ENCODE peak calls at places on chromosomes 13 and 19, in five cellular contexts. V is mesothelial cell of epicardium, N is NB4, Y is pancreas, G is GM12865. A is an unnamed sample.
A peak's percentile ranks its signal among the peaks of the same experiment; 100 is the strongest.

GRCh38 chr19:31553112-31553843 is 204.0 kb upstream of the TSHZ3 start:
- DNase-seq in Y (no peak), V (no peak), N (no peak), G (no peak), A (no peak)

GRCh38 chr13:46962286-46962941 is 65.6 kb upstream of the HTR2A start:
- DNase-seq in V (no peak), Y (no peak), N (peak; percentile 34), G (peak; percentile 40), A (peak; percentile 42)

GRCh38 chr19:43667524-43668405 is 2.2 kb downstream of the PLAUR start:
- DNase-seq in G (no peak), N (no peak), V (peak; percentile 98), Y (no peak), A (no peak)

GRCh38 chr13:111872475-111873150 is 194.3 kb upstream of the SOX1 start:
- DNase-seq in V (no peak), Y (no peak), N (no peak), G (no peak), A (no peak)

GRCh38 chr13:108902557-108903155 is 273.2 kb downstream of the MYO16 start:
- DNase-seq in N (no peak), G (no peak), V (no peak), Y (no peak), A (no peak)

GRCh38 chr19:52922841-52923781 is at the start of gene ZNF888:
- DNase-seq in N (peak; percentile 92), V (peak; percentile 87), G (peak; percentile 93), Y (peak; percentile 92), A (peak; percentile 90)

GRCh38 chr19:791605-792360 is 5.5 kb upstream of the PTBP1 start:
- DNase-seq in G (no peak), N (peak; percentile 77), Y (no peak), V (no peak), A (no peak)

GRCh38 chr13:84844473-84844872 is 954.7 kb downstream of the SLITRK6 start:
- DNase-seq in Y (no peak), V (no peak), G (no peak), N (peak; percentile 23), A (peak; percentile 3)

GRCh38 chr19:18774782-18775444 is 16.2 kb downstream of the COMP start:
- DNase-seq in N (no peak), Y (no peak), V (no peak), G (no peak), A (no peak)

GRCh38 chr19:41225238-41226052 is 6.4 kb downstream of the AXL start:
- DNase-seq in G (no peak), V (no peak), Y (peak; percentile 34), N (peak; percentile 85), A (no peak)

GRCh38 chr19:45440873-45441654 is 17.3 kb upstream of the ERCC1 start:
- DNase-seq in Y (no peak), G (no peak), V (no peak), N (peak; percentile 21), A (no peak)

GRCh38 chr13:37621811-37622361 is 23.3 kb upstream of the POSTN start:
- DNase-seq in Y (no peak), V (no peak), G (no peak), N (no peak), A (no peak)

GRCh38 chr19:13298565-13299481 is 148.6 kb downstream of the IER2 start:
- DNase-seq in N (no peak), G (no peak), V (no peak), Y (no peak), A (no peak)

GRCh38 chr13:41973247-41973741 is 12.4 kb upstream of the VWA8 start:
- DNase-seq in V (no peak), Y (no peak), G (no peak), N (no peak), A (no peak)

GRCh38 chr13:113162783-113163685 is 4.6 kb downstream of the PROZ start:
- DNase-seq in G (no peak), N (no peak), Y (no peak), V (no peak), A (no peak)

GRCh38 chr19:11963566-11964355 is 1.1 kb upstream of the ZNF763 start:
- DNase-seq in Y (peak; percentile 72), V (peak; percentile 53), G (peak; percentile 82), N (peak; percentile 84), A (peak; percentile 66)

GRCh38 chr13:30659980-30660379 is 42.3 kb downstream of the USPL1 start:
- DNase-seq in N (peak; percentile 86), Y (no peak), V (no peak), G (no peak), A (no peak)

GRCh38 chr19:24033962-24034342 is 53.0 kb upstream of the ZNF254 start:
- DNase-seq in G (peak; percentile 56), Y (peak; percentile 41), N (peak; percentile 77), V (no peak), A (peak; percentile 48)

GRCh38 chr13:113976711-113977684 is 3.1 kb upstream of the C13orf46 start:
- DNase-seq in V (peak; percentile 12), N (no peak), G (no peak), Y (no peak), A (no peak)

GRCh38 chr19:40134866-40135265 is 44.1 kb upstream of the ZNF780A start:
- DNase-seq in Y (no peak), N (no peak), G (no peak), V (no peak), A (no peak)

GRCh38 chr13:42174344-42175162 is 97.4 kb upstream of the AKAP11 start:
- DNase-seq in Y (no peak), N (no peak), V (no peak), G (no peak), A (no peak)

GRCh38 chr13:110546933-110547332 is 14.6 kb downstream of the RAB20 start:
- DNase-seq in G (no peak), V (no peak), N (no peak), Y (peak; percentile 89), A (no peak)

GRCh38 chr19:45047188-45047797 is 8.4 kb downstream of the CLASRP start:
- DNase-seq in G (peak; percentile 69), V (no peak), Y (no peak), N (peak; percentile 60), A (peak; percentile 70)

GRCh38 chr19:990746-991145 is 6.6 kb downstream of the WDR18 start:
- DNase-seq in Y (no peak), G (no peak), V (no peak), N (no peak), A (no peak)

GRCh38 chr13:31742102-31742695 is 2.9 kb downstream of the RXFP2 start:
- DNase-seq in N (peak; percentile 77), V (peak; percentile 48), G (peak; percentile 81), Y (peak; percentile 66), A (peak; percentile 53)
- TF ChIP-seq CTCF in N (peak; percentile 95), V (peak; percentile 100), G (peak; percentile 94), Y (peak; percentile 97), A (peak; percentile 90)

GRCh38 chr19:3440082-3440481 is 40.2 kb downstream of the SMIM24 start:
- DNase-seq in Y (peak; percentile 57), N (peak; percentile 63), G (peak; percentile 68), V (no peak), A (peak; percentile 81)
- TF ChIP-seq CTCF in Y (no peak), N (peak; percentile 52), G (peak; percentile 61), V (no peak), A (peak; percentile 70)

GRCh38 chr13:66994498-66995365 is 235.4 kb downstream of the PCDH9 start:
- DNase-seq in N (no peak), G (peak; percentile 1), V (no peak), Y (no peak), A (peak; percentile 7)

GRCh38 chr13:66992683-66993082 is 237.5 kb downstream of the PCDH9 start:
- DNase-seq in Y (no peak), G (no peak), V (no peak), N (no peak), A (no peak)

GRCh38 chr13:66995366-66995663 is 234.8 kb downstream of the PCDH9 start:
- DNase-seq in G (peak; percentile 42), N (no peak), Y (no peak), V (no peak), A (peak; percentile 6)

GRCh38 chr13:66994097-66994496 is 236.0 kb downstream of the PCDH9 start:
- DNase-seq in V (peak; percentile 27), N (no peak), G (peak; percentile 52), Y (peak; percentile 72), A (no peak)

DNA sequence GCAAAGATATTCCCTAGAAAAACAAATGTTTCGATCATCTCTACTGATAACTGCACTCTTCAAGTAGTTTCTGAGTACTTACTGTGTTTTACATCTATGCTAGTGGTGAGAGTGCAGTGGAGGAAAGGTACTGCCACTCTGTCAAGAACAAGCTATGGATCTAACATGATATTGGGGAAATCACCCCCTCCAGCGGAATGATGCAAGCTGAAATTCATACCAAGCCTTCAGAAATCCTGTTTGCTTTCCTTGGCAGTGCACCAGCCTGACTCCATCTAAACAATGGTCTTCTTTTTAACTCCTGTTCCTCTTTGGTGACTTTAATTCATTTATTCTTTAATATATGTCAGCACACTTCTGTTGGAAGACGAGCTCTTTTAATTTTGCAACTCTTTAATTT is 238.0 kb downstream of the PCDH9 start:
- DNase-seq in G (no peak), V (no peak), N (no peak), Y (no peak), A (no peak)
- TF ChIP-seq CTCF in G (no peak), V (no peak), N (no peak), Y (no peak), A (no peak)

GRCh38 chr19:51663650-51664049 is 17.0 kb upstream of the SIGLEC14 start:
- DNase-seq in Y (no peak), G (no peak), N (no peak), V (no peak), A (no peak)

GRCh38 chr19:51664997-51665396 is 18.4 kb upstream of the SIGLEC14 start:
- DNase-seq in N (no peak), V (no peak), Y (no peak), G (no peak), A (no peak)

GRCh38 chr19:51664131-51664530 is 17.5 kb upstream of the SIGLEC14 start:
- DNase-seq in Y (no peak), V (no peak), G (no peak), N (no peak), A (no peak)

GRCh38 chr19:51660975-51661600 is 14.5 kb upstream of the SIGLEC14 start:
- DNase-seq in V (peak; percentile 66), Y (peak; percentile 53), N (peak; percentile 81), G (peak; percentile 80), A (peak; percentile 46)
- TF ChIP-seq CTCF in V (peak; percentile 70), Y (no peak), N (peak; percentile 68), G (peak; percentile 61), A (peak; percentile 77)

DNA sequence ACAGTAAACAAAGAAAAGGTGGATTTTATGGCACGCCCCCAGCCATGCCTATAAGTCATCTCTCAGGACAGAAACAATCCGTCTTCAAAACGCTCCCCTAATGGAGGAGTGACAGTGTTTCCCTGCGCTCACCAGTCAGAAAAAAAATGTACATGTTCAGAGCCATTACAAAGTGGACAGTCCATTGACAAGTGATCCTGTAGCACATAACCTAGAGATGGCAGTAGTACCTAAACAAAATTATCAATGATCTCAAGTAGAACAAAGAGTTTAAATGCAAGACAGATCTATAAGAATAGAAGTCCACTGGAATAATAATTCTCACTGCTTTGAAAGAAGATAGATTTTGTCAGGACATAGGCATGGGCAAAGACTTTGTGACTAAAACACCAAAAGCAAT is 891.6 kb upstream of the MIR17HG start:
- DNase-seq in V (no peak), Y (no peak), N (no peak), G (no peak), A (no peak)
- TF ChIP-seq CTCF in V (no peak), Y (no peak), N (no peak), G (no peak), A (no peak)

A was measured in GM13977.